ENCODE peak calls at places on chromosomes 5 and 9, in five cellular contexts. B is CD8-positive, alpha-beta memory T cell; S is CD8-positive, alpha-beta T cell; G is cardiac fibroblast; U is fibroblast of the aortic adventitia. K is an unnamed sample.

GRCh38 chr9:19995619-19996018 is 206.8 kb upstream of the SLC24A2 start:
- DNase-seq in S (no peak), G (no peak), U (no peak), B (no peak), K (no peak)

GRCh38 chr9:90300901-90301688 is 341.5 kb downstream of the DIRAS2 start:
- DNase-seq in U (peak), G (peak), B (no peak), S (no peak), K (peak)

GRCh38 chr5:172881691-172882370 is 47.8 kb downstream of the ERGIC1 start:
- DNase-seq in U (peak), G (peak), S (peak), B (no peak), K (peak)

GRCh38 chr5:58088941-58089340 is 370.9 kb downstream of the PLK2 start:
- DNase-seq in U (no peak), G (no peak), S (no peak), B (no peak), K (no peak)

GRCh38 chr5:143923634-143924265 is 111.8 kb downstream of the HMHB1 start:
- DNase-seq in G (peak), B (no peak), U (peak), S (no peak), K (peak)

GRCh38 chr5:98624145-98624880 is 149.2 kb upstream of the RGMB start:
- DNase-seq in B (no peak), U (no peak), G (peak), S (no peak), K (no peak)

GRCh38 chr5:135214897-135215616 is 181.0 kb upstream of the PITX1 start:
- DNase-seq in U (peak), S (no peak), B (no peak), G (peak), K (no peak)

GRCh38 chr5:179864686-179865085 is 6.1 kb upstream of the MRNIP start:
- DNase-seq in G (no peak), S (no peak), B (no peak), U (no peak), K (no peak)

GRCh38 chr9:83714316-83714715 is 6.6 kb upstream of the UBQLN1 start:
- DNase-seq in U (peak), S (no peak), G (no peak), B (no peak), K (no peak)

GRCh38 chr9:109408759-109409462 is 88.1 kb upstream of the EPB41L4B start:
- DNase-seq in U (no peak), G (no peak), B (no peak), S (no peak), K (no peak)

DNA sequence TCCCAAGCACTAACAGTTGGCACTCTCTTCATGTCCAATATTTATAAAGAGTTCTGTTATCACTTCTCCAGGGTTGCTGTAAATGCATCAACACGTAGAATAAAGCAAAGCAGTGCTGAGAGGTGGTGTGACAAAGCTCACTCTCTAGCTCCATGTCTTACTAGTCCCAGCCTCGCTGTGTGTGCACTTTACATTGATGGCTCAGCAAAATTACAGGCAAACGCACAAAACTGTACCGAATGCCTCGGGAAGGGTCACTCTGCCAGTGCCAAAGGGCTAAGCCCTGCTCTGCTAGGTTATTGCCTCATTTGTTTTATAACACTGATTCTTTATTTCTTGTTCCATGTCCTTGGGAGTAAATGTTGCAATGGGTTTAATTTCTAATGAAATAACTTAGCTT is 1005.9 kb upstream of the WWC1 start:
- DNase-seq in S (no peak), G (no peak), B (no peak), U (no peak), K (no peak)
- H3K4me3 ChIP-seq in S (no peak), G (no peak), B (no peak), U (no peak), K (no peak)

DNA sequence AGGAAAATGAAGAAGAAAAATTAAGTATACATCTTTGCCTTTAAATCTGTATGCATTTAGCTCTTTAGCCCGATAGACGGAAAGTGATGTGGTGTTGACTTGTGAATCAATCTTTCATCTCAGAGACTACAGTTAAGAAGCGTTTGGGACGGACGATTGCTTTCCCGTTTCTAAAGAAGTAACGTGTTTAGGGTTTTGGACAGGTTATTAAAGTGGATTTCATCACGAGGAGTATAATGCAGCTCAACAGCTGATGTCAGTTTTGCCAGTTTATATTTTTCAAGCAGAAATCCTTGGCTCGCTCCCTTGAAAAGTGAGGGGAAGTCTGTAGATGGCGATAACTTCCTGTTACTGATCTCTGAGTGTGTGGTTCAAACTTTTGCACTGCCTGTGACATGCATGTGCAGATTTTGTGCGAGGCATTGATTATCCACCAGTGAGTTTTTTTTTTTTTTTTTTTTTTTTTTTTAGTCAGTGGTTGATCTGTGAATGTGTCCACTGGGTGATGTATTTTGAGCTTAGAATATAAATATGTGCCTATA is 1.1 kb downstream of the ADCY2 start:
- DNase-seq in G (no peak), U (peak), B (no peak), S (no peak), K (peak)
- H3K4me3 ChIP-seq in G (no peak), U (peak), B (no peak), S (no peak), K (peak)

GRCh38 chr9:95089916-95090791 is 227.4 kb downstream of the FANCC start:
- DNase-seq in S (no peak), G (no peak), B (no peak), U (no peak), K (no peak)

GRCh38 chr9:95091574-95091970 is 225.9 kb downstream of the FANCC start:
- DNase-seq in G (peak), U (peak), B (no peak), S (no peak), K (peak)

GRCh38 chr9:95092321-95093072 is 225.0 kb downstream of the FANCC start:
- DNase-seq in U (peak), B (no peak), G (peak), S (no peak), K (peak)

GRCh38 chr9:95091971-95092320 is 225.6 kb downstream of the FANCC start:
- DNase-seq in U (peak), S (no peak), B (no peak), G (peak), K (no peak)

DNA sequence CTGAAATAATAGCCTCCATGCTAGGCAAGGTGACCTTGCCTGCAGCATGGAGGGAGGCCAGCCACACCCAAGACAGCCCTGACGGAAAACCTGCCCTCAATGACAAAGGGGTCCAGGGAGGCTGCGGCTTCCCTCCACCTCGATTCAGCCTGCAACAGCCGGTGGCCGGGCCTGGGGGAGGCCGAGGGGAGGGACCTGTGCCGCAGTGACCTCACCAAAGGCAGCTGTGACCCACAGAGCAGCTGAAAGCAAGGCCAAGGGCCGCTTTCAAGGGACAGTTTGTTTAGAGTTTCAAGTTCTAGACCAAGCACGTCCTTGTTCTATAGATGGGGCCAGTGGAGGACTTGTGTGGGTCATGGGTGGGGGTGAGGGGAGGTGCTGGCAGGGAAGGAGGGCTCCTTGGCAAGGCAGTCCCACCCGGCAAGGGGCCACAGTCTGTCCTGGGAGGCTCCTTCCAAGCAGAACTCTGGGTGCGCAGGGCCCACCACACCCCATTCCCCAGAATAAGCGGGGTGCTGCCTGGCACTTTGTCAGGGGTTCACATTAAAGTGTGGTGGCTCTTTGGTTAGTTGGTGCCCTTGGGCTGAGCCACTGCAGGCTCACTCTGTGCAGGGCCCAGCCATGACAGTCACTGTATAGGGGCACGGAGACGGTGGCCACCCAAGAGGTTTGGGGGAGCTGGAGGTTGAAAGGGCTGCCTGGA is 226.5 kb downstream of the FANCC start:
- DNase-seq in G (no peak), S (no peak), B (no peak), U (no peak), K (peak)
- H3K4me3 ChIP-seq in G (no peak), S (no peak), B (no peak), U (no peak), K (no peak)

GRCh38 chr9:127561491-127562270 is 50.4 kb upstream of the STXBP1 start:
- DNase-seq in S (no peak), B (no peak), U (peak), G (peak), K (peak)
- H3K4me3 ChIP-seq in S (no peak), B (no peak), U (peak), G (no peak), K (no peak)

DNA sequence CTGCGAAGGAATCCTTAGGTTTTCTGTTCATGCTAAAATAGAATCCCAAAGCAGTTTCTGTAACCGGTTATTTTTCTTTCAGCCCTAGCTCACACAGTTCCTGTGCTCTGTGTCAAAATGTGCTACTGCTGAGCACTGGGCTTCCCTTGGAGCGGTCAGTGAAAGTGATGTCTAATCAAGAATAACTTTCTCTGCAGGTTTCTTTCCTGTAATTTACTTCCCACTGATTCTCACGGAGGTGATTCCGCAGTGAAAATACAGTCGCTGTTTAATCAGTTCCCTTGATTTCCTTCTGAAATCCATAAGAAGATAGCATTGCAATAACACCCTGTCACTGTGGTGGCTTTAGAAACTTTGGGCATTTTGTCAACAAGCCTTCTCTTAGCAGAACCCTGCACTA is 112.0 kb upstream of the ISL1 start:
- DNase-seq in B (no peak), S (no peak), G (no peak), U (no peak), K (no peak)
- H3K4me3 ChIP-seq in B (no peak), S (no peak), G (no peak), U (no peak), K (no peak)

GRCh38 chr9:34612788-34613390 is 992 bp upstream of the RPP25L start:
- DNase-seq in S (peak), B (peak), G (peak), U (peak), K (peak)

GRCh38 chr9:34611251-34611810 is 566 bp downstream of the RPP25L start:
- DNase-seq in U (no peak), B (no peak), S (no peak), G (no peak), K (no peak)

GRCh38 chr9:34611811-34612787 is at the start of gene RPP25L:
- DNase-seq in B (peak), U (peak), G (peak), S (peak), K (peak)

GRCh38 chr9:34607331-34607730 is 4.6 kb downstream of the RPP25L start:
- DNase-seq in U (no peak), S (no peak), B (no peak), G (no peak), K (no peak)

GRCh38 chr9:34610434-34611206 is 1.3 kb downstream of the RPP25L start:
- DNase-seq in S (no peak), B (no peak), G (no peak), U (no peak), K (no peak)
- H3K4me3 ChIP-seq in S (peak), B (peak), G (peak), U (peak), K (no peak)

GRCh38 chr5:24643880-24644279 is 898 bp downstream of the CDH10 start:
- DNase-seq in U (no peak), S (no peak), G (no peak), B (no peak), K (no peak)
- H3K4me3 ChIP-seq in U (no peak), S (no peak), G (no peak), B (no peak), K (no peak)

GRCh38 chr5:54884195-54884536 is 101.2 kb downstream of the ESM1 start:
- DNase-seq in U (no peak), G (no peak), B (no peak), S (no peak), K (no peak)
- H3K4me3 ChIP-seq in U (peak), G (peak), B (no peak), S (peak), K (peak)

K was measured in astrocyte of the spinal cord.